ENCODE peak calls at places on chromosomes 16 and 17, in six cellular contexts. R, Z, X, V, O and G are unnamed samples.

GRCh38 chr17:66903781-66904180 is 60.7 kb upstream of the CACNG4 start:
- DNase-seq in X (no peak), O (no peak), R (no peak), V (no peak), Z (no peak), G (no peak)

GRCh38 chr17:68514809-68515208 is 2.6 kb downstream of the PRKAR1A start:
- DNase-seq in O (peak; percentile 76), Z (no peak), X (peak; percentile 86), V (no peak), R (no peak), G (peak; percentile 4)

GRCh38 chr17:72518333-72518732 is 397.5 kb downstream of the SOX9 start:
- DNase-seq in O (no peak), R (no peak), V (no peak), X (no peak), Z (no peak), G (no peak)

GRCh38 chr16:14301150-14302030 is 230.3 kb downstream of the MRTFB start:
- DNase-seq in Z (peak; percentile 42), X (no peak), O (no peak), R (peak; percentile 42), V (no peak), G (no peak)

GRCh38 chr16:65024649-65025243 is 97.1 kb downstream of the CDH11 start:
- DNase-seq in O (peak; percentile 86), R (no peak), Z (no peak), V (no peak), X (no peak), G (no peak)

GRCh38 chr16:50396770-50397525 is 28.2 kb upstream of the BRD7 start:
- DNase-seq in R (no peak), V (no peak), O (peak; percentile 62), Z (no peak), X (no peak), G (peak; percentile 96)

GRCh38 chr17:40070895-40071719 is 8.3 kb downstream of the THRA start:
- DNase-seq in V (peak; percentile 69), Z (peak; percentile 98), R (peak; percentile 54), X (no peak), O (no peak), G (no peak)

GRCh38 chr17:3543453-3543852 is 14.2 kb downstream of the TRPV3 start:
- DNase-seq in X (no peak), Z (no peak), O (no peak), V (no peak), R (no peak), G (no peak)

GRCh38 chr17:29250666-29251065 is 4.0 kb downstream of the CRYBA1 start:
- DNase-seq in O (peak; percentile 59), V (no peak), X (no peak), R (no peak), Z (no peak), G (no peak)

GRCh38 chr17:80248894-80249710 is 11.6 kb upstream of the RNF213 start:
- DNase-seq in R (no peak), Z (no peak), X (no peak), V (no peak), O (no peak), G (no peak)

GRCh38 chr16:1167276-1168107 is 14.6 kb downstream of the CACNA1H start:
- DNase-seq in X (no peak), V (no peak), R (peak; percentile 95), O (no peak), Z (no peak), G (no peak)

GRCh38 chr16:592518-593306 is 2.8 kb downstream of the RAB40C start:
- DNase-seq in X (peak; percentile 17), V (no peak), R (no peak), Z (peak; percentile 73), O (no peak), G (no peak)

GRCh38 chr17:63675607-63676539 is 24.1 kb downstream of the LIMD2 start:
- DNase-seq in X (peak; percentile 90), Z (peak; percentile 93), R (no peak), O (peak; percentile 89), V (peak; percentile 65), G (peak; percentile 60)

GRCh38 chr16:81717662-81718189 is 61.4 kb upstream of the PLCG2 start:
- DNase-seq in V (no peak), Z (no peak), O (no peak), X (no peak), R (no peak), G (no peak)

GRCh38 chr17:2564876-2565275 is 28.6 kb upstream of the PAFAH1B1 start:
- DNase-seq in V (no peak), R (no peak), X (no peak), Z (peak; percentile 47), O (no peak), G (peak; percentile 26)

GRCh38 chr16:12901597-12902436 is at the start of gene SHISA9:
- DNase-seq in R (peak; percentile 85), O (no peak), Z (no peak), X (no peak), V (no peak), G (no peak)

GRCh38 chr16:87661561-87661960 is 59.3 kb downstream of the JPH3 start:
- DNase-seq in V (no peak), Z (no peak), R (peak; percentile 83), O (peak; percentile 29), X (peak; percentile 41), G (no peak)

GRCh38 chr17:61733021-61733420 is 130.3 kb downstream of the BRIP1 start:
- DNase-seq in V (no peak), R (no peak), Z (no peak), O (no peak), X (no peak), G (no peak)

GRCh38 chr17:21357696-21358095 is 18.5 kb upstream of the KCNJ12 start:
- DNase-seq in X (no peak), Z (no peak), R (no peak), V (no peak), O (no peak), G (no peak)

GRCh38 chr17:50271173-50271750 is 3.0 kb upstream of the TMEM92 start:
- DNase-seq in R (no peak), O (no peak), V (no peak), X (peak; percentile 30), Z (no peak), G (no peak)

GRCh38 chr16:11560701-11561439 is 25.8 kb downstream of the LITAF start:
- DNase-seq in R (peak; percentile 31), V (no peak), X (peak; percentile 54), Z (no peak), O (no peak), G (no peak)

GRCh38 chr17:80352991-80353665 is 61.8 kb upstream of the ENDOV start:
- DNase-seq in X (no peak), Z (no peak), O (no peak), R (no peak), V (no peak), G (no peak)

GRCh38 chr17:54046570-54046969 is 223.8 kb downstream of the KIF2B start:
- DNase-seq in Z (no peak), O (no peak), X (no peak), V (no peak), R (no peak), G (no peak)

GRCh38 chr16:53129281-53130192 is 74.7 kb downstream of the CHD9 start:
- DNase-seq in V (no peak), X (peak; percentile 78), R (no peak), Z (no peak), O (peak; percentile 53), G (no peak)

GRCh38 chr17:15918661-15919259 is 26.2 kb upstream of the ADORA2B start:
- DNase-seq in R (no peak), O (no peak), Z (peak; percentile 29), X (no peak), V (peak; percentile 37), G (no peak)

GRCh38 chr17:80053102-80053501 is 16.7 kb downstream of the CCDC40 start:
- DNase-seq in Z (no peak), O (no peak), V (no peak), R (no peak), X (no peak), G (no peak)

GRCh38 chr16:9090960-9091866 is at the start of gene HAPSTR1:
- DNase-seq in V (peak; percentile 100), R (peak; percentile 100), Z (peak; percentile 100), X (peak; percentile 100), O (peak; percentile 100), G (peak; percentile 98)

GRCh38 chr16:69078073-69078472 is 27.4 kb upstream of the HAS3 start:
- DNase-seq in X (no peak), V (no peak), Z (no peak), R (peak; percentile 42), O (no peak), G (no peak)

GRCh38 chr16:5367960-5368359 is 270.4 kb upstream of the EEF2KMT start:
- DNase-seq in X (no peak), V (no peak), O (no peak), Z (no peak), R (no peak), G (no peak)

DNA sequence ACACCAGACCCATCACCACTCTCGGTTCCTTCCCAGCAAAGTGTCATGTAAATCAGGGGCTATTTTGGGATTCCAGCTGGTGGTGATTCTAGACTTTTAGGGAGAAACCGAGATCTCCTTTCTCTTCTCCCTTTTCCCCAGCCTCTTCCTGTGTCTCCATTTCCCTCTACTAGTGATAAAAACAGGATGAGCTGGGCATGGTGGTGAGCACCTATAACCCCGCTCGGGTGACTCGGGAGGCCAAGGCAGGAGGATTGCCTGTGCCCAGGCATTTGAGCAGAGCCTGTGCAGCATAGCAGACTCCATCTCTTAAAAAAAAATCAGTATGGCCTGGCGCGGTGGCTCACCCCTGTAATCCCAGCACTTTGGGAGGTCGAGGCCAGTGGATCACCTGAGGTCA is 6.1 kb downstream of the TBX21 start:
- DNase-seq in V (no peak), O (no peak), X (no peak), R (no peak), Z (peak; percentile 17), G (no peak)
- H3K27me3 ChIP-seq in V (peaks cover 86% of the 10 kb centered on the region), O (peaks cover 25% of the 10 kb centered on the region), X (peaks cover 31% of the 10 kb centered on the region), R (peaks cover 47% of the 10 kb centered on the region), Z (peaks cover 70% of the 10 kb centered on the region), G (peaks cover 32% of the 10 kb centered on the region)

GRCh38 chr17:78252111-78252634 is 20.7 kb downstream of the TMEM235 start:
- DNase-seq in Z (peak; percentile 37), R (no peak), V (no peak), X (no peak), O (no peak), G (no peak)
- TF ChIP-seq CTCF in Z (no peak), R (no peak), V (no peak), X (no peak), O (no peak), G (no peak)

DNA sequence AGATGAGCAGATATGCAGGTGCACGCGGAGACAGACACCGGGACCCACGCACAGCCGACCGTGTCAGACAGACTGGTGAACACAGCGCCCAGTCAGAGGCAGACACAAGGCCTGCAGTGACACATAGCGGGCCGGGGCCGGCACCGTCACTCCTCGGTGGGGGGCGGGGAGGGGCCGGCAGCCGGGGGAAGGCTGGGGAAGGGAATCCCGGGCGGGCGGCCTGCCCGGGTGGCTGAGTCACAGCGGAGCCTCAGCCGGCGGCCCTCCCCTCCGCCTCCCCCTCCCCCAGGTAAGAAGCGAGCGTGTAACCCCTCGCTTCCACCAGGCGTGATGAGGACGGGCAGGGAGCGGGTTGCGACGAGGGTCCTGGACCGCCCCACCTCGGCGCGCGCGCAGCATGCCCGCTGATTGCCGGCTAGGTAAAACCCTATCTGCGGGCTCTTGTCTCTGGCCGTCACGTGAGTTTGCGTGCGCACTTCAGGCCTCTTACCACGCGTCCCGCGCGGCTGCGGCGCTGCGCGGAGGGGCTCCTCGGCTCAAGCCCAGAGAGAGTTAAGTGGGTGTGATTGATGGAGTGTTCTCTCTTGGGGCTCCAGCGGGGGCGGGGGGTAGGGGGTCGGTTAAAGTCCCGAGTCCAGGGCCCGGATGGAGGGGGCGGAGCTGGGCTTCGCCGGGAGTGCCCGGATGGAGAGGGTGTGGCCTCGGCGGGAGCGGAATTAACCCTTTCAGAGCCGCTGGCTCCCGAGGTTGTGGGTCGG is 7.8 kb downstream of the KDM6B start:
- DNase-seq in O (peak; percentile 94), V (peak; percentile 91), Z (peak; percentile 91), X (peak; percentile 91), R (peak; percentile 96), G (peak; percentile 43)
- H3K4me3 ChIP-seq in O (peak overlapping the region; percentile 78), V (peak overlapping the region; percentile 80), Z (peak overlapping the region; percentile 66), X (peak overlapping the region; percentile 92), R (peak overlapping the region; percentile 76), G (peak overlapping the region; percentile 68)

GRCh38 chr17:55648086-55648485 is 74.6 kb downstream of the TMEM100 start:
- DNase-seq in R (no peak), X (no peak), O (no peak), Z (no peak), V (no peak), G (no peak)
- H3K27me3 ChIP-seq in R (no peaks in the 10 kb centered on the region), X (no peaks in the 10 kb centered on the region), O (no peaks in the 10 kb centered on the region), Z (no peaks in the 10 kb centered on the region), V (peaks cover 45% of the 10 kb centered on the region), G (no peaks in the 10 kb centered on the region)